ENCODE peak calls at places on chromosomes 16 and 17, in six cellular contexts. T is transverse colon, D is left ventricle myocardium inferior, V is cardiac fibroblast, Z is choroid plexus epithelial cell, K is AG04449. O is an unnamed sample.

GRCh38 chr17:36742267-36743000 is 141.1 kb downstream of the MRM1 start:
- DNase-seq in K (no peak), V (no peak), Z (no peak), D (no peak), T (no peak), O (no peak)

GRCh38 chr16:9836118-9836736 is 346.0 kb downstream of the GRIN2A start:
- DNase-seq in K (no peak), Z (peak), T (no peak), V (peak), D (no peak), O (peak)

GRCh38 chr17:40347319-40348135 is 17.0 kb downstream of the GJD3 start:
- DNase-seq in D (no peak), K (no peak), T (no peak), Z (no peak), V (no peak), O (no peak)

GRCh38 chr16:27377666-27378485 is 24.1 kb upstream of the IL21R start:
- DNase-seq in V (no peak), K (no peak), Z (no peak), T (no peak), D (no peak), O (no peak)

GRCh38 chr16:66344533-66345145 is 21.9 kb upstream of the CDH5 start:
- DNase-seq in V (peak), D (no peak), K (no peak), T (no peak), Z (peak), O (no peak)

GRCh38 chr16:87956771-87957279 is 5.6 kb downstream of the BANP start:
- DNase-seq in T (no peak), K (no peak), V (peak), Z (peak), D (no peak), O (peak)

GRCh38 chr17:46977348-46977747 is 1.7 kb downstream of the RPRML start:
- DNase-seq in D (no peak), T (peak), Z (peak), V (peak), K (no peak), O (peak)

GRCh38 chr17:28740406-28741357 is 3.1 kb upstream of the TRAF4 start:
- DNase-seq in T (no peak), V (no peak), K (no peak), D (no peak), Z (no peak), O (no peak)

GRCh38 chr17:78890111-78890897 is 12.7 kb downstream of the CEP295NL start:
- DNase-seq in K (no peak), D (peak), Z (no peak), T (peak), V (no peak), O (no peak)

GRCh38 chr17:21240375-21241055 is 12.7 kb downstream of the NATD1 start:
- DNase-seq in T (no peak), D (no peak), V (no peak), K (no peak), Z (no peak), O (no peak)

GRCh38 chr16:72853575-72853974 is 194.4 kb downstream of the ZFHX3 start:
- DNase-seq in K (no peak), T (no peak), Z (no peak), D (no peak), V (no peak), O (no peak)

GRCh38 chr17:223723-224471 is 42.4 kb upstream of the DOC2B start:
- DNase-seq in T (peak), V (no peak), K (no peak), Z (no peak), D (peak), O (no peak)

GRCh38 chr16:27639588-27640276 is 89.8 kb downstream of the KATNIP start:
- DNase-seq in T (no peak), D (no peak), Z (peak), V (peak), K (peak), O (peak)

GRCh38 chr17:50708050-50709000 is 611 bp upstream of the ANKRD40 start:
- DNase-seq in Z (peak), T (no peak), K (no peak), D (no peak), V (peak), O (no peak)

GRCh38 chr17:55527520-55528118 is 16.4 kb upstream of the SMIM36 start:
- DNase-seq in K (no peak), T (no peak), V (peak), Z (peak), D (no peak), O (peak)

GRCh38 chr17:71970312-71970711 is 150.5 kb upstream of the SOX9 start:
- DNase-seq in K (no peak), T (no peak), V (no peak), Z (peak), D (no peak), O (peak)

GRCh38 chr16:27500801-27501200 is 48.9 kb downstream of the GTF3C1 start:
- DNase-seq in D (no peak), K (peak), T (no peak), Z (no peak), V (no peak), O (no peak)

GRCh38 chr17:9259419-9259818 is 238.1 kb downstream of the NTN1 start:
- DNase-seq in K (no peak), Z (no peak), V (no peak), D (peak), T (no peak), O (peak)

GRCh38 chr17:69729937-69730336 is 315.4 kb downstream of the MAP2K6 start:
- DNase-seq in V (no peak), K (no peak), D (no peak), Z (peak), T (no peak), O (peak)

GRCh38 chr17:75153854-75154194 is 488 bp downstream of the JPT1 start:
- DNase-seq in T (peak), D (no peak), V (no peak), Z (no peak), K (no peak), O (no peak)

GRCh38 chr16:67199011-67199807 is at the start of gene ELMO3:
- DNase-seq in Z (no peak), D (no peak), K (no peak), V (no peak), T (peak), O (no peak)

GRCh38 chr16:85521737-85522042 is 91.4 kb upstream of the GSE1 start:
- DNase-seq in V (no peak), K (no peak), D (no peak), T (no peak), Z (no peak), O (no peak)

GRCh38 chr17:58320163-58320558 is 8.4 kb downstream of the TSPOAP1 start:
- DNase-seq in Z (no peak), K (no peak), D (no peak), V (no peak), T (no peak), O (no peak)

GRCh38 chr16:89104303-89104702 is 10.7 kb downstream of the ACSF3 start:
- DNase-seq in K (no peak), T (no peak), D (no peak), V (no peak), Z (no peak), O (no peak)

GRCh38 chr17:73822371-73822770 is 178.1 kb upstream of the SDK2 start:
- DNase-seq in K (no peak), Z (no peak), V (no peak), D (no peak), T (no peak), O (no peak)

GRCh38 chr16:72129976-72130656 is 36.5 kb downstream of the DHX38 start:
- DNase-seq in T (no peak), D (no peak), K (no peak), Z (no peak), V (no peak), O (no peak)

GRCh38 chr17:50931003-50931878 is 65.1 kb upstream of the TOB1 start:
- DNase-seq in T (peak), Z (peak), D (peak), V (peak), K (no peak), O (peak)

GRCh38 chr17:20008242-20009051 is 712 bp upstream of the SPECC1 start:
- DNase-seq in Z (no peak), D (peak), K (no peak), T (peak), V (no peak), O (no peak)

GRCh38 chr16:48559462-48560211 is 50.3 kb downstream of the N4BP1 start:
- DNase-seq in V (no peak), T (no peak), Z (no peak), K (no peak), D (no peak), O (no peak)

GRCh38 chr17:45131294-45131615 is 1.1 kb downstream of the PLCD3 start:
- DNase-seq in V (no peak), K (no peak), T (no peak), D (no peak), Z (no peak), O (no peak)

GRCh38 chr17:45131616-45132301 is 556 bp downstream of the PLCD3 start:
- DNase-seq in T (peak), V (no peak), K (no peak), D (peak), Z (no peak), O (no peak)

GRCh38 chr17:45129426-45129939 is 2.8 kb downstream of the PLCD3 start:
- DNase-seq in D (peak), V (no peak), K (no peak), T (peak), Z (no peak), O (no peak)

GRCh38 chr17:45129940-45130639 is 2.2 kb downstream of the PLCD3 start:
- DNase-seq in D (no peak), T (peak), K (no peak), V (no peak), Z (no peak), O (no peak)

DNA sequence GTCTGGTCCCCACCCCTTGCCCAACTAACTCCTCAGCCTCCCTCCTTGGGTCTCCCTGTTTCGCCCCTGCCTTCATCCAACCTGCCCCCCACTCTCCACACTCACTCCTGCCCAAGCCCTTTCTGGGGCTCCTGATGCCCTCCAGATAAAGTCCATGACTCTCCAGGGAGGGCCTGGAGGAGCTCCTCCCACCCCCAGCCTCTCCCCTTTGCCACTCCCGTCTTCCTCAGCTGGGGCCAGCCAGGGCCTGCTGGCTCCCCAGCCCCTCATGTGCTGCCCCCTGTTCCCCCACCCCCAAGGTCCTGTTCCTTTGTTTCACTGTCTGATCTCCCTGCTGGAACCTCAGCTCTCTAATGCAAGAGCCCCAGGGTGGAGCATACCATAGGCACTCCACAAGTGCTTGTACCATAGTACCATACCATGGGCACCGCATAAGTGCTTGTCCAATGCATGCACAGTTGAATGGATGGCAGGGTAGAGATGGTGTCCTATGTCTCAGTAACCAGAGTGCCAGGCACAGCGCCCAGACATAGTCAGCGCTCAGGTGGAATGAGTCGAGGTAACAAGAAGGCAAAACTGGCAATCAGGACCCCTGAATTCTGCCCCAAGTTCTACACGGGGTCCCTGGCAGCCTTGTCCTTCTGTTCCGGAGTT is 1.5 kb downstream of the PLCD3 start:
- DNase-seq in K (no peak), T (peak), Z (no peak), V (no peak), D (no peak), O (no peak)
- H3K4me3 ChIP-seq in K (peak), T (peak), Z (no peak), V (peak), D (peak), O (peak)

DNA sequence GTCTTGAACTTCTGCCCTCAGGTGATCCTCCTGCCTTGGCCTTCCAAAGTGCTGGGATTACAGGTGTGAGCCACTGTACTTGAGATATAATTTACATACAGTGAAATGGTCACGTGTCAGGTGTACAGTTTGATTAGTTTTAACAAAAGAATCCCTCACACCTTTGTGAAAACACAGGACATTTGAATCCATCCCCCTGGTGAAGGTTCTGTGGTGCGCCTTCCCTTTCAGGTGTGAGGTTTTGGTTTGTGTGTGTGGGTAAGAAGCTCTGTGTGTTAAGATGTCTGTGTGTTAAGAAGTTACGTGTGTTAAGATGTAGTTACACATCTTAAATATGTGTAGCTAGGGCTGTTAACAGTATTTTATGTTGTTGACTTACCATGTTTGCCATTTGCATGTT is 4.4 kb downstream of the SEC14L1 start:
- DNase-seq in V (no peak), Z (no peak), T (no peak), D (no peak), K (no peak), O (no peak)
- H3K4me3 ChIP-seq in V (peak), Z (no peak), T (no peak), D (peak), K (no peak), O (no peak)

GRCh38 chr17:7233701-7234099 is 617 bp downstream of the DVL2 start:
- DNase-seq in V (no peak), D (no peak), T (no peak), Z (peak), K (no peak), O (peak)

GRCh38 chr17:7229504-7229903 is 4.8 kb downstream of the DVL2 start:
- DNase-seq in Z (no peak), V (no peak), K (no peak), D (no peak), T (no peak), O (no peak)

GRCh38 chr17:7234100-7235012 is at the start of gene DVL2:
- DNase-seq in Z (peak), T (peak), V (peak), K (no peak), D (peak), O (peak)

GRCh38 chr17:7228920-7229319 is 5.4 kb downstream of the DVL2 start:
- DNase-seq in T (no peak), V (no peak), D (no peak), K (no peak), Z (no peak), O (no peak)

DNA sequence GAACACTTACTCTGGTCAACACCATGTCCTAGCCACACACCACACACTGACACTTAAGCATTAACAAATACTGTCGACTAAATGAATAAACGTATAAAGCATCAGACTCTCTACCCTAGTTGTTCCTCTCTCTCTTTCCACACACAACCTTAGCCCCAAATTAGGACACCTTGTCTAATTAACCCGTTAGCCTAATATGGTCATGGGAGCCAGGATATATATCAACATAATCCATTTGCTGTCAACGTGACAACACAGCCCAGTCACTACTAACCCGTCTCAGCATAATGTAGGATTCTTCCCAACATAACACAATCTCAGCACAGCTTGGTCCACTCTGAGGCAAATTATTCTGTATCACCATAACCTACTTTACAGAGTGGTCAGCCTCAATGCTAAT is 2.2 kb downstream of the DVL2 start:
- DNase-seq in V (no peak), Z (no peak), T (no peak), D (no peak), K (no peak), O (no peak)
- H3K4me3 ChIP-seq in V (no peak), Z (no peak), T (no peak), D (no peak), K (peak), O (peak)

DNA sequence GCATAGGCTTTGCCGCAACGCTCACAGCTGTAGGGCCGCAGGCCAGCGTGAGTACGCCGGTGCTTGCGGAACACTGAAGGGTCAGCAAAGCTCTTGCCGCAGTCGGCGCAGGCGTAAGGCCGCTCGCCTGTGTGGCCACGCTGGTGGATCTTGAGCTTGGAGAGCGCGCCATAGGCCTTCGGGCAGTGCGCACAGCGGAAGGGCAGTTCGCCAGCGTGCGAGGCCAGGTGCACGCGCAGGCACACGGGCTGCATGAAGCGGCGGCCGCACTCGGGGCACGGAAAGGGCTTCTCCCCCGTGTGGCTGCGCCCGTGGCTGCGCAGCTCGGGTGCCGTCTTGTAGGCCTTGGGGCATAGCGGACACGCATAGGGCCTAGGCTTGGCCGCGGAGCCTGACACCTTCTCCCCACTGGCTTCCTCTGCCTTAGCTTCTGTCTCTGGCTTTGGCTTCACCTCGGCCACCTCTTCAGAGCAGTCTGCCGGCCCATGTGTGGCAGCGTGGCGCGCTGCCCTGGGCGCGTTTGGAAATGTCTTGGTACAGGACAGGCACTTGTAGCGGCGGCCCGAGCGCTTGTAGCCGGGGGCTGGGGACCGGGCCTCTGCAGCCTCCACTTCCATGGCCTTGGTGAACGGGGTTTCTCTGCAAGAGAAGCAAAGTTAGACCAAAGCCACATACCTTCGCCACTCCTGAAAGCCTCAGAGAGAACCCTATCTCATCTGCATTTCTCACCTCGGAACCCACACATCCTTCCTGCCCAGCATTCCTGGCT is 10.0 kb downstream of the ZNF668 start:
- DNase-seq in K (no peak), Z (no peak), D (no peak), V (no peak), T (no peak), O (peak)
- H3K4me3 ChIP-seq in K (no peak), Z (no peak), D (no peak), V (no peak), T (no peak), O (peak)

DNA sequence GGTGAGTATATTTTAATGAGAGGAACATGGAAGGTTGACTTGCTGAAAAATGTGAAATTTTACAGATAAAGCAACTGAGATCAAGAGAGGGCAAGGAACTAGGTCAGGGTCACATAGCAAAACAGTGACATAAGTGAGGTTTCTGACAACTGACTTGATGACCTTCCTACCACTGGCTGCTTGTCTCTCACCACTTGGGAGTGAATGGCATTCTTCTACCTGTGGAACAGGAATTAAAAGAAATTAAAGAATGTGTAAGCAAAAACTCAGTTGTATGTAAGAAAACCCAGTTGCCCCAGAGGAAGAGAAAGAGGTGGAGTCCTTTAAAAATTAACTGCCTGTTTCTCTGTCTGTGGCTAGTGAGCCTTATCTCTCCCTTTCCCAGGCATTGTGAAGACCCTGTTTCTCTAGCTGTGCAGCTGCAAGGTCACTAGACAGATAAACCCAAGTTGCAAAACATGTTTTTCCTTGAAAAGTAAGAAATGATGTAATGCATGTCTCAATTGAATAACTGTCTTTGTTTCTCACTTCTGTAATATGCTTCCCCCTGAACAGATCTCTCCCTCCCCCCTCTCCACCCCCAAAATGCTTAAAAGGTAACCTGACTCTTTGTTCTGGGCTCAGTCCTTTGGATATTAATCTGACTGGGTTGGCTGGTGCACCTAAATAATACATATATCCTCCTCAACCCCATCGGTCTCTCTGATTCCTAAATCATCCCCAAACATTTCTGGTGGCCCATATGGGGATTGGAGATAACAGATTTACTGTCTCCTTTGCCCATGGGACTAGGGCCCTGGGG is 23.4 kb downstream of the ACSM1 start:
- DNase-seq in V (no peak), Z (no peak), K (no peak), D (no peak), T (no peak), O (no peak)
- H3K4me3 ChIP-seq in V (peak), Z (no peak), K (no peak), D (peak), T (no peak), O (no peak)